ENCODE peak calls at places on chromosomes 4 and X, in four cellular contexts. U is Panc1, G is aorta, M is kidney. Q is an unnamed sample. For H3K4me1, the result is how much of the 10 kb centered on the place peaks cover.

GRCh38 chrX:40852573-40852972 is 117.2 kb upstream of the MED14 start:
- DNase-seq in U (no peak), G (no peak), M (no peak), Q (no peak)

GRCh38 chrX:21132686-21133393 is 241.4 kb upstream of the CNKSR2 start:
- DNase-seq in U (no peak), G (no peak), M (no peak), Q (no peak)

GRCh38 chr4:41538887-41539498 is 1.0 kb downstream of the LIMCH1 start:
- DNase-seq in U (no peak), G (peak), M (no peak), Q (no peak)

GRCh38 chr4:173943547-173943946 is 339.9 kb downstream of the FBXO8 start:
- DNase-seq in U (no peak), G (no peak), M (no peak), Q (no peak)

GRCh38 chr4:153081181-153081580 is 123.1 kb upstream of the TRIM2 start:
- DNase-seq in U (no peak), G (no peak), M (no peak), Q (no peak)

GRCh38 chr4:155818639-155819038 is 47.4 kb downstream of the ASIC5 start:
- DNase-seq in U (no peak), G (no peak), M (no peak), Q (no peak)

GRCh38 chrX:45400380-45400779 is 199.7 kb upstream of the DIPK2B start:
- DNase-seq in U (no peak), G (no peak), M (no peak), Q (no peak)

GRCh38 chrX:70166601-70167590 is 10.4 kb upstream of the DGAT2L6 start:
- DNase-seq in U (no peak), G (no peak), M (no peak), Q (no peak)

GRCh38 chr4:118772149-118773081 is 63.5 kb downstream of the SEC24D start:
- DNase-seq in U (peak), G (no peak), M (no peak), Q (peak)

GRCh38 chrX:53239474-53239873 is 14.5 kb upstream of the KDM5C start:
- DNase-seq in U (no peak), G (no peak), M (no peak), Q (no peak)

GRCh38 chrX:151902813-151903591 is 9.7 kb upstream of the MAGEA4 start:
- DNase-seq in U (peak), G (no peak), M (no peak), Q (no peak)

GRCh38 chr4:150817017-150817416 is 198.1 kb downstream of the LRBA start:
- DNase-seq in U (no peak), G (no peak), M (no peak), Q (no peak)

GRCh38 chr4:163332526-163333405 is at the start of gene NPY1R:
- DNase-seq in U (peak), G (peak), M (peak), Q (no peak)

GRCh38 chrX:19888419-19888879 is 1.0 kb upstream of the SH3KBP1 start:
- DNase-seq in U (no peak), G (no peak), M (no peak), Q (peak)

GRCh38 chrX:113384628-113385027 is 544.0 kb upstream of the AMOT start:
- DNase-seq in U (peak), G (no peak), M (no peak), Q (no peak)

GRCh38 chr4:153465922-153466636 is at the start of gene TMEM131L:
- DNase-seq in U (no peak), G (peak), M (peak), Q (peak)

GRCh38 chrX:28177202-28177601 is 196.0 kb upstream of the DCAF8L1 start:
- DNase-seq in U (no peak), G (no peak), M (no peak), Q (no peak)

GRCh38 chr4:183797041-183797444 is 108.1 kb upstream of the STOX2 start:
- DNase-seq in U (no peak), G (no peak), M (peak), Q (peak)

GRCh38 chr4:125352521-125352920 is 37.8 kb downstream of the FAT4 start:
- DNase-seq in U (no peak), G (no peak), M (no peak), Q (no peak)

GRCh38 chrX:67408423-67409079 is 135.3 kb upstream of the AR start:
- DNase-seq in U (no peak), G (no peak), M (peak), Q (no peak)

GRCh38 chr4:67712000-67712625 is 11.2 kb upstream of the UBA6 start:
- DNase-seq in U (no peak), G (no peak), M (no peak), Q (no peak)

GRCh38 chr4:6112606-6113290 is 87.6 kb downstream of the JAKMIP1 start:
- DNase-seq in U (no peak), G (no peak), M (no peak), Q (no peak)

GRCh38 chrX:23332101-23332887 is 2.4 kb upstream of the PTCHD1 start:
- DNase-seq in U (no peak), G (peak), M (no peak), Q (no peak)

GRCh38 chr4:69748176-69748575 is 12.2 kb downstream of the SULT1B1 start:
- DNase-seq in U (no peak), G (no peak), M (no peak), Q (no peak)

GRCh38 chr4:182862166-182862875 is 54.9 kb downstream of the DCTD start:
- DNase-seq in U (no peak), G (peak), M (no peak), Q (no peak)

GRCh38 chrX:46840946-46841740 is 4.3 kb downstream of the RP2 start:
- DNase-seq in U (no peak), G (no peak), M (no peak), Q (no peak)

GRCh38 chrX:23483396-23483795 is 148.7 kb downstream of the PTCHD1 start:
- DNase-seq in U (no peak), G (no peak), M (no peak), Q (no peak)

GRCh38 chr4:145507636-145508035 is 26.0 kb downstream of the SMAD1 start:
- DNase-seq in U (no peak), G (no peak), M (no peak), Q (no peak)

GRCh38 chrX:44101300-44101699 is 128.1 kb upstream of the NDP start:
- DNase-seq in U (no peak), G (no peak), M (no peak), Q (no peak)

GRCh38 chr4:2261853-2262144 is at the start of gene MXD4:
- DNase-seq in U (no peak), G (no peak), M (no peak), Q (no peak)

GRCh38 chr4:2259036-2259540 is 2.8 kb downstream of the MXD4 start:
- DNase-seq in U (no peak), G (peak), M (peak), Q (no peak)

GRCh38 chr4:2261110-2261852 is 628 bp downstream of the MXD4 start:
- DNase-seq in U (no peak), G (peak), M (peak), Q (peak)

GRCh38 chr4:2259541-2260267 is 2.2 kb downstream of the MXD4 start:
- DNase-seq in U (no peak), G (peak), M (no peak), Q (no peak)

DNA sequence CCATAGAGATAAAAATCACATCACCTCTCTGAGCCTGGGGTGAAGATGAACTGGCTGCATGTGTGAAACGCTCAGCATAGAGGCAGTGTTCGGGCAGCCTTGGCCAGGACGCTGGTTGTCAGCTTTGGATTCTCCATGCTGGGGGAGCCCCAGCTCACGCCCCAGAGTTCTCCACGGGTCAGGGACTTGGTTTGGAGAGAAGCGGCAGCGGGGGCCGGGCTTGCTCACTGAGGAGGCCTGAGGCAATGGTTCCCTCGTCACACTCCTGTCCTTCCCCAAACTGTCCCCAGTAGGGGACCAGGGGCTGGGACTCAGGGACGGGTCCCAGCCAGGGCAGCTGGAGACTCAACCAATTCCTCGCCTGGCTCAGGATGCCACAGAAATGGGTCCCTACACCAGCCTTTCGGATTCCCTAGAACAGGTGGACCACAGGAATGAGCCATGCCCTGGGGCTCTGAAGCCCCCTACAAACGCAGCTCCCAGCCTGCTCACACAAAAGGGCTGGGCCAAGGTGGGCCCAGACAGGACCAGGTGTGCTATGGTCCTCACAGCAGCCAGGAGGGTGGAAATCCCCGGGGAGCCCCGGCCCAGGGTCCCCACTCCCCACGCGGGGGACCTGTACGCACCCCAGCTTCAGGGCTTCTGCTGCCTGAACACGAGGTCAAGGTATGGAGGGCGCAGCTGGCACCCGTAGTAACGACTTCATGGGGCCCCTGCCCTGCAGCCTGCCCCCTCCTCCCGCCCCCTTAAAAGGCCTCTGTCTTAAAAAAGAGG is 1.4 kb downstream of the MXD4 start:
- DNase-seq in U (no peak), G (peak), M (peak), Q (no peak)
- H3K4me1 ChIP-seq in U (under half), G (under half), M (half or more), Q (under half)

DNA sequence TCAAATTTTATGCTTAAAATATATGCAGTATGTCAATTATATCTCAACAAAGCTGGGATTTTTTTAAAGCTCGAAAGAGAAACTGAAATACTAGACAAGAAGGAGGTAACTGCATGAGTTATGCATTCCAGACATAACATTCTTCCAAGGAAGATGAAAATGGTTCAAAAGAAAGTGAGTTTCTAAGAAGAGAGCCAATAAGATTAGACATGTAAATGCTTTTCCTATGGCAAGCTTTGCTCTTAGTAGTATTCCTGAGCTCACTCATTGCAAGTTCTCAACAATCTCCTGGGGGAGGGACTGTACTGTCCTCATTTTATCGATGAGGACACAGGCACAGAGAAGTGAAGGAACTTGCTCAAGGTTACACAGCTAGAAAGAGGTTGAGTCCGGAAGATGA is 58.5 kb upstream of the MSX1 start:
- DNase-seq in U (no peak), G (no peak), M (no peak), Q (no peak)
- H3K4me3 ChIP-seq in U (no peak), G (no peak), M (no peak), Q (no peak)

GRCh38 chrX:37800762-37801161 is 20.9 kb downstream of the CYBB start:
- DNase-seq in U (no peak), G (no peak), M (no peak), Q (no peak)
- H3K4me1 ChIP-seq in U (under half), G (under half), M (under half), Q (under half)

DNA sequence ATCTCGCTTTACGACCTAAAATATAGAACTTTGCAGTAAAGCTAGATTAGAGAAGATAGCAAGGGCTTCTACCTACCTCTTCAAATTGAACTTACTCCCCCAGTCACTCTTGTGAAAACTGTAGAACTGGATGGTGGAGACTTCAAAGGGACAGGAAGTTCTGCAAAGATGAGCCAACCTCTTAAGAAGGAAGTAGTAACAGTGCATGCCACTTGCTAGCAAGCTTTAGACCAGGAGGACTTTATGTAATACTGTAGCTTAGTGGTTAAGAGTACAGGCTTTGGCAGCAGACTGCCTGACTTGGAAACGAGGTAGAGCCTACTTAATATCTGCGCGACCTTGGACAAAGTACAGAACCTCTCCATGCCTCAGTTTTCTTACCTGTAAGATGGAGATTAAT is 27.5 kb upstream of the VBP1 start:
- DNase-seq in U (no peak), G (no peak), M (no peak), Q (peak)
- H3K4me3 ChIP-seq in U (no peak), G (no peak), M (no peak), Q (no peak)

GRCh38 chr4:186946140-186946539 is 222.5 kb upstream of the FAT1 start:
- DNase-seq in U (no peak), G (no peak), M (no peak), Q (no peak)
- H3K4me1 ChIP-seq in U (under half), G (under half), M (under half), Q (under half)

GRCh38 chr4:112649055-112649408 is 12.1 kb downstream of the LARP7 start:
- DNase-seq in U (no peak), G (no peak), M (no peak), Q (no peak)

GRCh38 chr4:112648263-112649054 is 11.5 kb downstream of the LARP7 start:
- DNase-seq in U (no peak), G (no peak), M (no peak), Q (no peak)

GRCh38 chr4:112650332-112650731 is 13.4 kb downstream of the LARP7 start:
- DNase-seq in U (no peak), G (no peak), M (no peak), Q (no peak)

GRCh38 chr4:112652216-112652615 is 15.3 kb downstream of the LARP7 start:
- DNase-seq in U (no peak), G (no peak), M (no peak), Q (no peak)

GRCh38 chr4:112651641-112652040 is 14.7 kb downstream of the LARP7 start:
- DNase-seq in U (no peak), G (no peak), M (no peak), Q (no peak)
- H3K4me3 ChIP-seq in U (no peak), G (no peak), M (no peak), Q (no peak)

DNA sequence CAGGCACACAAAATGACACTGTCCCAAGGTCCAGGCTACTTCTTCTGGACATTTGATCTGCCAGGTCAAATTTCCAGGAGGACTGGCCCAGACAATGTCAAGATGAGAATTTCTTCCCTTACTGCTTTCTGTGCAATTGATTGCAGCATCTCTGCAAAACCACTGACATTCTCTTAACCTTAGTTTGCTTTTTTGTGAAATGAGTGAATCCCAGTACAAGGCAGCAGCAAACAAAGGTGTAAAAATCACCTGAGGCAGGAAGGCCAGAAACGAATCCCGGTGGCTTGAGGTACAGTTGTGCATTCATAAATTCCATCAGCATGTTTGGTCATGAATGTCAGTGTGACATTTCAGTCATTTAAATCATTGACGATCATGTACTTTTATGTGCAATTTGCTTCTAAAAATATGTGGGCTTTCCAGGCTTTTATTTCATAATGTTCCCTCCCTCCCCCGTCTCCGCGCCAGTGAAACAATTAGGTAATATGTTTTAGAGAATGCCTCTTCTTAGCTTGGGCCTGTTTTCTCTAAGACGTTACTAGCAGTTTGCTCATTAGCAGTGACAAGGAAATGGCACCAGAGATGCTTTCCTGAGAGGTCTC is 39.2 kb downstream of the NHS start:
- DNase-seq in U (no peak), G (no peak), M (no peak), Q (no peak)
- H3K4me1 ChIP-seq in U (under half), G (under half), M (under half), Q (under half)

Q was measured in CD4-positive, alpha-beta memory T cell.